ENCODE peak calls at places on chromosome 16, in ten cellular contexts. B, U, C, K, G, E, P, J, W and V are unnamed samples.

GRCh38 chr16:27945233-27945975 is 118.1 kb downstream of the GSG1L start:
- DNase-seq in G (no peak), P (no peak), J (no peak), E (no peak), C (no peak), U (no peak), K (no peak), B (no peak), W (no peak), V (no peak)

GRCh38 chr16:30395992-30396560 is 856 bp downstream of the ZNF48 start:
- DNase-seq in J (no peak), G (no peak), U (no peak), P (no peak), K (no peak), E (no peak), C (no peak), W (no peak), B (no peak), V (no peak)

GRCh38 chr16:57795431-57795878 is 6.8 kb downstream of the KIFC3 start:
- DNase-seq in C (peak), J (no peak), P (no peak), W (peak), B (no peak), E (no peak), U (no peak), K (peak), G (no peak), V (no peak)

GRCh38 chr16:11128211-11129123 is 127.5 kb downstream of the SOCS1 start:
- DNase-seq in W (peak), B (no peak), G (peak), K (no peak), E (no peak), P (no peak), C (peak), J (peak), U (no peak), V (peak)

GRCh38 chr16:85192736-85193493 is 80.6 kb upstream of the CIBAR2 start:
- DNase-seq in G (no peak), C (no peak), U (no peak), B (no peak), P (no peak), W (no peak), E (peak), K (no peak), J (no peak), V (no peak)

GRCh38 chr16:56344518-56345405 is 80.6 kb downstream of the AMFR start:
- DNase-seq in G (no peak), B (no peak), J (no peak), E (peak), P (no peak), K (no peak), W (no peak), U (no peak), C (no peak), V (no peak)

GRCh38 chr16:55242667-55243066 is 81.3 kb upstream of the IRX6 start:
- DNase-seq in B (no peak), G (no peak), E (no peak), J (no peak), P (no peak), U (no peak), W (no peak), K (no peak), C (no peak), V (no peak)

GRCh38 chr16:1990336-1991134 is 765 bp downstream of the SYNGR3 start:
- DNase-seq in G (no peak), P (no peak), W (no peak), C (no peak), U (no peak), J (no peak), E (no peak), B (no peak), K (no peak), V (no peak)

GRCh38 chr16:49281843-49282642 is 405 bp upstream of the CBLN1 start:
- DNase-seq in B (peak), C (no peak), G (peak), P (peak), W (peak), J (no peak), U (peak), E (peak), K (no peak), V (peak)

GRCh38 chr16:85998868-85999729 is 100.1 kb downstream of the IRF8 start:
- DNase-seq in J (no peak), K (no peak), E (no peak), G (no peak), C (no peak), U (no peak), W (no peak), P (no peak), B (peak), V (no peak)

GRCh38 chr16:8959921-8960787 is 3.6 kb downstream of the USP7 start:
- DNase-seq in W (peak), E (no peak), G (peak), P (no peak), C (no peak), K (no peak), U (no peak), J (no peak), B (no peak), V (no peak)

GRCh38 chr16:28003923-28004322 is 59.6 kb downstream of the GSG1L start:
- DNase-seq in P (no peak), B (no peak), W (no peak), C (no peak), G (no peak), J (no peak), E (no peak), U (no peak), K (no peak), V (no peak)

GRCh38 chr16:57801856-57802634 is at the start of gene KIFC3:
- DNase-seq in K (peak), G (peak), W (peak), P (peak), U (peak), B (peak), E (peak), J (no peak), C (peak), V (peak)

GRCh38 chr16:80347900-80348299 is 192.9 kb upstream of the DYNLRB2 start:
- DNase-seq in U (peak), J (no peak), W (no peak), P (no peak), E (no peak), G (peak), C (no peak), K (no peak), B (peak), V (peak)

GRCh38 chr16:10616744-10617640 is 36.6 kb upstream of the EMP2 start:
- DNase-seq in E (peak), P (peak), J (peak), U (peak), K (no peak), W (no peak), G (no peak), C (peak), B (peak), V (peak)

GRCh38 chr16:11700264-11701029 is 32.2 kb downstream of the SNN start:
- DNase-seq in U (no peak), G (no peak), J (no peak), W (no peak), P (no peak), E (no peak), C (no peak), B (no peak), K (no peak), V (no peak)

GRCh38 chr16:85449195-85449884 is 163.8 kb upstream of the GSE1 start:
- DNase-seq in C (no peak), W (no peak), U (peak), J (no peak), P (no peak), B (no peak), E (no peak), G (no peak), K (no peak), V (no peak)

GRCh38 chr16:57061084-57061905 is 31.1 kb upstream of the CPNE2 start:
- DNase-seq in J (peak), K (no peak), U (no peak), E (peak), P (no peak), B (peak), C (peak), W (no peak), G (peak), V (peak)

GRCh38 chr16:66152841-66153525 is 213.5 kb upstream of the CDH5 start:
- DNase-seq in U (no peak), E (no peak), W (no peak), J (no peak), K (no peak), C (no peak), B (no peak), P (no peak), G (no peak), V (no peak)

GRCh38 chr16:22358000-22358399 is 16.4 kb downstream of the CDR2 start:
- DNase-seq in K (no peak), P (no peak), U (no peak), E (no peak), C (no peak), B (no peak), J (no peak), G (no peak), W (peak), V (no peak)

GRCh38 chr16:89330177-89330856 is 112.8 kb downstream of the ZNF778 start:
- DNase-seq in U (no peak), E (peak), J (no peak), K (peak), C (peak), G (no peak), W (peak), P (no peak), B (no peak), V (no peak)

GRCh38 chr16:14489460-14489859 is 140.6 kb downstream of the PARN start:
- DNase-seq in P (no peak), C (no peak), E (no peak), U (no peak), J (no peak), G (no peak), K (no peak), B (no peak), W (no peak), V (no peak)

GRCh38 chr16:68644715-68645493 is at the start of gene CDH3:
- DNase-seq in U (no peak), W (no peak), E (no peak), G (no peak), J (no peak), B (no peak), K (peak), P (peak), C (peak), V (peak)

GRCh38 chr16:67544329-67544841 is 15.8 kb downstream of the RIPOR1 start:
- DNase-seq in K (no peak), U (no peak), E (peak), G (no peak), B (no peak), J (no peak), W (no peak), C (no peak), P (no peak), V (no peak)

GRCh38 chr16:71467810-71468209 is 5.8 kb upstream of the ZNF23 start:
- DNase-seq in W (peak), B (no peak), P (peak), J (no peak), K (peak), U (no peak), G (no peak), C (peak), E (no peak), V (no peak)

GRCh38 chr16:87974190-87974589 is 23.0 kb downstream of the BANP start:
- DNase-seq in C (no peak), B (no peak), W (no peak), J (no peak), K (no peak), U (no peak), E (no peak), P (no peak), G (no peak), V (no peak)

GRCh38 chr16:87644186-87644585 is 41.9 kb downstream of the JPH3 start:
- DNase-seq in K (no peak), W (no peak), C (no peak), P (no peak), B (no peak), G (no peak), U (no peak), J (no peak), E (no peak), V (no peak)

GRCh38 chr16:88957456-88957767 is 19.6 kb downstream of the CBFA2T3 start:
- DNase-seq in K (no peak), W (no peak), G (no peak), J (no peak), C (no peak), U (no peak), E (no peak), P (no peak), B (no peak), V (no peak)

GRCh38 chr16:80317132-80318098 is 223.4 kb upstream of the DYNLRB2 start:
- DNase-seq in C (no peak), K (no peak), B (no peak), J (no peak), G (no peak), W (no peak), E (no peak), U (no peak), P (no peak), V (no peak)

GRCh38 chr16:54194008-54194731 is 92.4 kb downstream of the IRX3 start:
- DNase-seq in U (peak), P (no peak), E (peak), C (no peak), B (peak), J (no peak), G (peak), W (no peak), K (no peak), V (peak)